ENCODE peak calls at places on chromosomes 1 and 21, in four cellular contexts. V is thoracic aorta, B is right atrium auricular region, G is lung. O is an unnamed sample.

GRCh38 chr1:170032531-170033295 is 41.8 kb downstream of the KIFAP3 start:
- DNase-seq in V (no peak), B (no peak), G (no peak), O (peak; percentile 9)

GRCh38 chr1:228271701-228272251 is 63.9 kb downstream of the OBSCN start:
- DNase-seq in V (no peak), B (no peak), G (no peak), O (no peak)

GRCh38 chr1:107459204-107459904 is 318.5 kb downstream of the NTNG1 start:
- DNase-seq in V (no peak), B (no peak), G (no peak), O (no peak)

GRCh38 chr1:43563779-43564616 is 33.3 kb downstream of the PTPRF start:
- DNase-seq in V (no peak), B (no peak), G (no peak), O (peak; percentile 48)

GRCh38 chr1:98783821-98784220 is 122.3 kb downstream of the SNX7 start:
- DNase-seq in V (no peak), B (no peak), G (no peak), O (no peak)

GRCh38 chr1:234230414-234230862 is 142.8 kb upstream of the COA6 start:
- DNase-seq in V (no peak), B (no peak), G (no peak), O (no peak)

GRCh38 chr1:109770331-109771095 is 6.8 kb upstream of the EPS8L3 start:
- DNase-seq in V (no peak), B (no peak), G (no peak), O (no peak)

GRCh38 chr1:197862671-197863070 is 39.8 kb upstream of the C1orf53 start:
- DNase-seq in V (no peak), B (no peak), G (no peak), O (no peak)

GRCh38 chr1:37471345-37472231 is 2.8 kb upstream of the ZC3H12A start:
- DNase-seq in V (peak; percentile 64), B (peak; percentile 92), G (peak; percentile 65), O (peak; percentile 93)

GRCh38 chr1:25117233-25117823 is 115.0 kb downstream of the SYF2 start:
- DNase-seq in V (no peak), B (no peak), G (no peak), O (no peak)

GRCh38 chr1:177165069-177165439 is 542 bp upstream of the ASTN1 start:
- DNase-seq in V (no peak), B (no peak), G (no peak), O (no peak)
- H3K4me3 ChIP-seq in V (peak overlapping the region; percentile 61), B (peak overlapping the region; percentile 49), G (no peak overlapping the region), O (no peak overlapping the region)

DNA sequence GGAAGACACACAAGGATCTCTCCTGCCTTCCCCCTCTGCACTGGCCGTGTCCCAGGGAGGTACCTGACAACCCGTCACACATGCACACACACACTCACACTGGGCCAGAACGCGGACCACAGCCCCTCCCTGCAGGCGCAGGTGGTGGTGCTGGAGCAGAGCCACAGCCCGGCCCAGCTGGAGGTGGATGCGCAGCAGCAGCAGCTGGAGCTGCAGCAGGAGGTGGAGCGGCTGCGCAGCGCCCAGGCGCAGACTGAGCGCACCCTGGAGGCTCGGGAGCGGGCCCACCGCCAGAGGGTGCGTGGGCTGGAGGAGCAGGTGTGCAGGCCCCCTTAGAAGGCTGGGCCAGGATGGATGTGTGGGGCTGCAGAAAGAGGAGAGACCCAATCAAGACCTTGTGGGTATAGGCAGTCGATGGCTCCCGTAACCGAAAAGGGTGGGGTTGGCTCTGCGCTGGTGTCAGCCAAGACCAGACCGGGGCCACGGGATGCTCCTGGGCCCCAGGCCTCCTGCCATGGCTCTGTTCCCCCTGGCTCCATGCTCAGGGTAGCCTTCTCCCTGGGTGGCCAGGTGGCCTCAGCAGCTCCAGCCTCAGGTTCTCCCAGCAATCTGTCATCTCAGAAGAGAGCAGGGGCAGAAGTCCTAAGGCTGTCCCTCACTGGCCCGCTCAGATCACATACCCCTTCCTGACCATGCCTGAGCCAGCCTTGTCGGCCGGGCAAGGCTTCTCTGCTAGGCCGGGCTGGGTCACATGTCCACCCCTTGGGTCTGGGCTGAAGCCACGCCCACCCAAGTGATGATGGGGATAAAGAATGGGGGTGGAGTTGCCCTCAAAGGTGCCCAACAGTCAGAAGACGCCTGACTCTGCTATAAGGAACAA is 8.8 kb downstream of the MFAP2 start:
- DNase-seq in V (no peak), B (no peak), G (peak; percentile 41), O (peak; percentile 46)
- TF ChIP-seq CTCF in V (no peak), B (no peak), G (no peak), O (no peak)

DNA sequence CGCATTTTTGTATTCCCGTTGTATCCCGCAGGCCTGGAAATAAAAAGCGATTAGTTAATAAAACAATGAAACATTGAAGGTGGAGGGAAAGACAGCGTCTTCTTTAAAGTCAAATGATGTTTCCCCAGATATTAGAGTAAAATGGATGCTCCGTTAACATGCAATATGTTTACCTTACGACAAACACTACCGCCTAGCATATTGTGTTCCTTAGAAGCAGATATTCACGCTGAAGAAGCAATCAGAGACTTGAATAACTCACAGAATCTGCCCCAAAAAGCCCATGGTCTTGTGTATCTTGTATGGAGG is 583 bp upstream of the B4GALT3 start:
- DNase-seq in V (no peak), B (no peak), G (no peak), O (no peak)
- H3K4me3 ChIP-seq in V (peak overlapping the region; percentile 82), B (peak overlapping the region; percentile 77), G (peak overlapping the region; percentile 37), O (no peak overlapping the region)

DNA sequence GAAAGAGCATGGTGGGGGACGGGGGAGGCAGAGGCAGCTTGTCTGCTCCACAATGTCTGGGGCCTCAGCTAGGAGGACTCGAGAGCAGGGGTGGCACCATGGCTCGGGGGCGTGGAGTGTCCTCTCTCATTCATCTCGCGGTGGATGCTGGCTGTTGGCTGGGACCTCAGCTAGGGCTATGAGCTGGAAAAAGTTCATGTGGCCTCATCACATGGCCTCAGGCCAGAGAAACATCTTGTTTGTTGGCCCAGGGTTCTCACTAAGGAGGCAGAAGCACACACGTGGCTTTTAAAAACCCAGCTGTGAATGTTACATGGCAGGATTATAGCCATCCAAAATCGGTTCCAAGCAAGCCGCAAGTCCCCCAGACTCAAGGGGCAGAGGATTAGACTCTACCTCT is 6.2 kb upstream of the CENPS start:
- DNase-seq in V (no peak), B (no peak), G (peak; percentile 34), O (peak; percentile 48)
- TF ChIP-seq CTCF in V (no peak), B (no peak), G (no peak), O (no peak)

DNA sequence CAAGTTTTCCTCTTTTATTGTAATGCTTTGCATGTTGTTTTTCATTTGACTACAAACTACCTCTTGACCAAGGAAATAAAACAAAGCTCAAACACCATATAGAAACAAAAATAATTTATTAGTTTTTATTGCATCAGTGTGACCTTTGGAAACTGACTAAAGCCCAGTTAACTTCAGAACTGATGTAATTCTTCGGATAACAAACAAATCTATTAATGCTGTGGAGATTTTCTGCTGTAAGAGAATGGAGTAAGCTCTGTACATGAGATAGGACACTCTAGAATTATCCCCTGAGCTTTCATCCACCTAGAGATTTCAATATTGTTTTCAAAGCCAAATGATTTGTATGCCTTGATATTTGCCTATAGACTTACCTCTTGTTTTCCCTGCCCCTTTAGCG is 154.0 kb upstream of the KCNK2 start:
- DNase-seq in V (no peak), B (no peak), G (no peak), O (no peak)
- H3K4me3 ChIP-seq in V (no peak overlapping the region), B (no peak overlapping the region), G (no peak overlapping the region), O (no peak overlapping the region)

GRCh38 chr1:6935379-6936307 is 150.4 kb downstream of the CAMTA1 start:
- DNase-seq in V (no peak), B (no peak), G (no peak), O (no peak)

GRCh38 chr1:6937048-6937447 is 151.8 kb downstream of the CAMTA1 start:
- DNase-seq in V (no peak), B (no peak), G (no peak), O (no peak)

GRCh38 chr1:6941786-6942185 is 156.5 kb downstream of the CAMTA1 start:
- DNase-seq in V (no peak), B (no peak), G (no peak), O (no peak)

GRCh38 chr1:6930901-6931300 is 145.6 kb downstream of the CAMTA1 start:
- DNase-seq in V (no peak), B (no peak), G (no peak), O (no peak)

DNA sequence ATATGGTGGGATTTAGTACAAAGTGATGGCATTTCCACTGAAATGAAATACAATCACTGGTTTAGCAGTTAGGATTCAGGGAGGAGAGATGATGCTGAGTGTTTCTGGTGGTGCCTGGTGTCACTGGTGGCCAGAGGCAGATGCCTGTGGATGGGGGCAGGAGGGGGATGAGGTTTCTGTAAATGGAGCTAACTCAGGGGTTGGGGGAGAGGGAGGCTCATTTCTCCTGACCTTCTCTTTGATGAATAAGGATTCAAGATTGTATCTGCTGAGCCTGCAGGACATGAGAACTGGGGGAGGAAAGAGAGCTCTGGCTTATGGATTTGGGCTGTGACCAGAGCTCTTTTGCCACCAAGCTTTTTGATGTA is 151.0 kb downstream of the CAMTA1 start:
- DNase-seq in V (no peak), B (no peak), G (no peak), O (no peak)
- TF ChIP-seq CTCF in V (no peak), B (no peak), G (no peak), O (no peak)

GRCh38 chr1:33459766-33460543 is 12.5 kb upstream of the ZSCAN20 start:
- DNase-seq in V (no peak), B (no peak), G (no peak), O (peak; percentile 78)
- H3K4me3 ChIP-seq in V (no peak overlapping the region), B (no peak overlapping the region), G (no peak overlapping the region), O (no peak overlapping the region)

DNA sequence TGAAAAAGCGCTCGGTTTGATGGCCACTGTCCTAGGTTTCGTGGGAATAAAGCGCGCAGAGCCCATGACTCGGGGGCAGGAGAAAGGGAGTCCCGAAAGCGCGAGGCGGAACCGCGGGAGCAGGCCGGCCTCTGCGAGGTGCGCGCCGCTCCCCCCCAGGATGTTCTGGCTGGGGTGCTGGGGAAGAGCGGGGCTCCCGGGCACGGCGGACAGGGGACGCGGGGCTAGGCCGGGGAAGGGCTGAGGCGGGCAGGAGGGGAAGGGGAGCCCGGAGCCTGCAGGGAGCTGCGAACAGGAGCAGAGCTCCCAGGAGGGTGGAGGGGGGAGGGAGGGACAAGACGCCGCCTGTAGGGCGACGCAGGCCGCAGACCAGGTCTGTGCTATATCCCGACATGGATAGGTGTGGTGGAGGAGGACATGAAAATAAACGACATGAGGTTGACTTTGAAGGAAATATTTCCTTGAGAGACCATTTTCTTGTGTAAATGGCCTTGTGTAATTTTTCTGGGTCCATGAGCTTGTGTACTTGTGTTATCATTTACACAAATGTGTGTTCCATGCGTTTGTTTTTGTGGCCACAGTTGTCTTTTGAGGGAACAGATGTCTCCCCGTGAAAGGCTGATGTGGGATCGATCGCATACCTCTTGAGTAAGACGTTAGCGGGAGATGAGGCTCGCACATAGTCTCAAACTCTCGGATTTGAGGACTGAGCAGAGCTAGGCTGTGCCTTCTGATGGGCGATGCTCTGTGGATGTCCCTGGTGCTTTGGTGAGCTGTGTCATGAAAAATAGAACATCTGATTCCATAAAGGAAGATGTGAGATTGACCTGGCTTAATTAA is 1.3 kb downstream of the PCNT start:
- DNase-seq in V (no peak), B (no peak), G (peak; percentile 43), O (peak; percentile 52)
- TF ChIP-seq CTCF in V (no peak), B (peak; percentile 42), G (no peak), O (peak; percentile 36)